ENCODE peak calls at places on chromosomes 13 and 19, in six cellular contexts. O, E, J, R, W and Z are unnamed samples. For H3K36me3 and H3K4me1, the result is how much of the 10 kb centered on the place peaks cover.

GRCh38 chr13:110403315-110403714 is 96.2 kb downstream of the COL4A2 start:
- DNase-seq in O (no peak), E (no peak), J (no peak), R (no peak), W (no peak), Z (no peak)

GRCh38 chr19:58243351-58243750 is 14.6 kb downstream of the ZNF544 start:
- DNase-seq in O (no peak), E (no peak), J (no peak), R (no peak), W (no peak), Z (no peak)

GRCh38 chr19:43820098-43820860 is 6.8 kb upstream of the ZNF283 start:
- DNase-seq in O (peak), E (peak), J (peak), R (peak), W (no peak), Z (peak)

GRCh38 chr19:5665781-5666513 is 14.4 kb downstream of the MICOS13 start:
- DNase-seq in O (no peak), E (peak), J (no peak), R (no peak), W (no peak), Z (no peak)

GRCh38 chr19:50419580-50420035 is 870 bp downstream of the SPIB start:
- DNase-seq in O (no peak), E (no peak), J (no peak), R (no peak), W (no peak), Z (peak)

GRCh38 chr13:95176611-95177259 is 124.5 kb downstream of the ABCC4 start:
- DNase-seq in O (no peak), E (peak), J (no peak), R (no peak), W (no peak), Z (no peak)

GRCh38 chr19:19406878-19407639 is 1.6 kb downstream of the GATAD2A start:
- DNase-seq in O (no peak), E (peak), J (peak), R (no peak), W (peak), Z (peak)

GRCh38 chr13:43368003-43368402 is 344.6 kb downstream of the DNAJC15 start:
- DNase-seq in O (no peak), E (no peak), J (no peak), R (no peak), W (no peak), Z (no peak)

DNA sequence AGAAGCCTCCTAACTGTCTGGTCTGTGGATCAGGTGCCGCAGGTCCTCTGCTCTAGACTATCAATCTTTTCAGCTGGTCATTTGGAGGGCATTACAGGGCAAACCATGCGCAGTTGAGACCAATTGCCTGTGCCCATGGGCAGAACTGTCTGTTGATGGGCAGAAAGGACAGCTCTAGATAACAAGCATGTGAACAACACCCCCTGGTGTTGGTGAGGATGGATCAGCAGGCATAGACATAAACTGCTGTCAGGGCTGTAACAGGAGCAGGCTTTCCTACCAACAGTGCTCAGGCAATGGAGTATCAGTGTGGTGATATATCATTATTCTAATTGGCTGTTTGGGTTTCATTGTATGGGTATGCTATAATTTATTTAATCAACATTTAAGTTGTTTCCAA is 104.7 kb upstream of the KL start:
- DNase-seq in O (no peak), E (peak), J (peak), R (no peak), W (no peak), Z (no peak)
- TF ChIP-seq CTCF in O (peak), E (peak), J (peak), R (peak), W (peak), Z (no peak)

DNA sequence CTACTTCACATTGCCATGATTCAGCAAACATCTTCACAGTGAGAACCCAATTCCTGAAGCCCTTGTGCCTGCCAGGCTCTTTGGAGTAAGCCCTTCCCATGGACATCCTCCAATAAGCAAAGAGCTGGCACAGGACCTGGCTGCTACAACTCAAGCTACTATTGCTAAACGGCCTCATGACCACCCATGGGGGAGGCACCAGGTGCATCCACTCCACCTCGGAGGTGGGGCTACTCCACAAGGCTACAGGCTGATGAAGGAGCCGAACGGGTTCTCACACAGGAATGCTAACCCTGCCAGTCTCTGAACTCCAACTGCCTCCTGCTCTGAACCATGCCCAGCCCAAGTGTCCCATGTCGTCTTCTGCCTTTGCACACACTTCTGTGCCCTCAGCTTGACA is 10.0 kb downstream of the SYMPK start:
- DNase-seq in O (peak), E (no peak), J (no peak), R (no peak), W (peak), Z (peak)
- H3K36me3 ChIP-seq in O (half or more), E (under half), J (half or more), R (half or more), W (under half), Z (half or more)

DNA sequence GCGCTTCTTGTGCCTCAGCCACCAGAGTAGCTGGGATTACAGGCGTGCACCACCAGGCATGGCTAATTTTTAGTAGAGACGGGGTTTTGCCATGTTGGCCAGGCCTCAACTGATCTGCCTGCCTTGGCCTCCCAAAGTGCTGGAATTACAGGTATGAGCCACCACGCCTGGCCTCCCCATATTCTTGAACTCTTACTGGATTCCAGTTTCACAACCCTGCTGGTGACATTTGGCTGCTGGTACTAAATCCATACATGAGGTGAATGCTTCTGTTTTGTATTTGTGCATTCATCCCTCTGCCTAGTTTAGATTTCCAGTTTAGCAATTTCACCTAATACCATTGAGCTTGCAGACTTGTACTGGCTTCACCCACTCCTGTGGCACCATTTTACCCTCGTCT is 13.9 kb downstream of the SLC25A15 start:
- DNase-seq in O (no peak), E (no peak), J (no peak), R (no peak), W (no peak), Z (no peak)
- H3K4me1 ChIP-seq in O (under half), E (under half), J (under half), R (under half), W (under half), Z (under half)

GRCh38 chr13:35703061-35703460 is 226.6 kb upstream of the MAB21L1 start:
- DNase-seq in O (no peak), E (no peak), J (no peak), R (no peak), W (no peak), Z (no peak)
- TF ChIP-seq CTCF in O (no peak), E (no peak), J (no peak), R (no peak), W (no peak), Z (no peak)

DNA sequence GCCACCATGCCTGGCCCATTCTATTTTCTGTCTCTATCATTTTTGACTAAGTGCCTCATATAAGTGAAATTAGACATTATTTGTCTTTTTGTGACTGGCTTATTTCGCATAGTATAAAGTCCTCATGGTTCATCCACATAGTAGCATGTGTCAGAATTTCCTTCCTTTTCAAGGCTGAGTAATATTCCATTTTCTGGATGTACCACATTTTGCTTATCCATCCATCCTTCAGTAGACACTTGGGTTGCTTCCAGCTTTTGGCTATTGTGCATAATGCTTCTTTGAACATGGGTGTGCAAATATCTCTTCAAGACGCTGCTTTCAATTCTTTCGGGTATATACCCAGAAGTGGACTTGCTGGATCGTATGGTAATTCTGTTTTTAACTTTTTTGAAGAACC is 51.5 kb upstream of the USE1 start:
- DNase-seq in O (no peak), E (no peak), J (no peak), R (no peak), W (no peak), Z (no peak)
- H3K36me3 ChIP-seq in O (half or more), E (under half), J (half or more), R (half or more), W (under half), Z (under half)